ENCODE peak calls at places on chromosome 15, in four cellular contexts. I is OCI-LY7, N is GM10248, V is Peyer's patch. J is an unnamed sample.

GRCh38 chr15:39987831-39988230 is 51.1 kb downstream of the SRP14 start:
- DNase-seq in N (no peak), I (no peak), V (no peak), J (no peak)

GRCh38 chr15:69824075-69824876 is 273.4 kb downstream of the TLE3 start:
- DNase-seq in N (no peak), I (no peak), V (no peak), J (no peak)

GRCh38 chr15:64897345-64897985 is 14.2 kb upstream of the ANKDD1A start:
- DNase-seq in V (no peak), I (no peak), N (no peak), J (no peak)

GRCh38 chr15:60829416-60829815 is 350.5 kb upstream of the ICE2 start:
- DNase-seq in I (no peak), N (no peak), V (no peak), J (no peak)

GRCh38 chr15:52261498-52262242 is 33.9 kb downstream of the MYO5C start:
- DNase-seq in I (peak; percentile 77), V (no peak), N (peak; percentile 86), J (peak; percentile 36)

GRCh38 chr15:29568840-29569532 is 253.3 kb downstream of the TJP1 start:
- DNase-seq in I (peak; percentile 6), V (peak; percentile 63), N (no peak), J (no peak)

GRCh38 chr15:83854314-83854713 is 200.4 kb downstream of the ADAMTSL3 start:
- DNase-seq in I (no peak), N (no peak), V (no peak), J (no peak)

GRCh38 chr15:93865610-93866009 is 365.8 kb upstream of the MCTP2 start:
- DNase-seq in I (no peak), V (no peak), N (no peak), J (no peak)

GRCh38 chr15:68129072-68129471 is 75.0 kb downstream of the PIAS1 start:
- DNase-seq in V (no peak), I (no peak), N (no peak), J (no peak)

GRCh38 chr15:68819451-68820204 is 1.1 kb downstream of the ANP32A start:
- DNase-seq in V (peak; percentile 62), I (peak; percentile 58), N (no peak), J (peak; percentile 49)

GRCh38 chr15:77012868-77013267 is 17.9 kb downstream of the PSTPIP1 start:
- DNase-seq in V (no peak), I (no peak), N (peak; percentile 50), J (no peak)

GRCh38 chr15:40279437-40280141 is 3.3 kb downstream of the ANKRD63 start:
- DNase-seq in I (peak; percentile 52), V (peak; percentile 86), N (peak; percentile 82), J (peak; percentile 69)

GRCh38 chr15:89442671-89443307 is 53.6 kb downstream of the RHCG start:
- DNase-seq in I (peak; percentile 82), V (peak; percentile 62), N (peak; percentile 82), J (peak; percentile 29)

DNA sequence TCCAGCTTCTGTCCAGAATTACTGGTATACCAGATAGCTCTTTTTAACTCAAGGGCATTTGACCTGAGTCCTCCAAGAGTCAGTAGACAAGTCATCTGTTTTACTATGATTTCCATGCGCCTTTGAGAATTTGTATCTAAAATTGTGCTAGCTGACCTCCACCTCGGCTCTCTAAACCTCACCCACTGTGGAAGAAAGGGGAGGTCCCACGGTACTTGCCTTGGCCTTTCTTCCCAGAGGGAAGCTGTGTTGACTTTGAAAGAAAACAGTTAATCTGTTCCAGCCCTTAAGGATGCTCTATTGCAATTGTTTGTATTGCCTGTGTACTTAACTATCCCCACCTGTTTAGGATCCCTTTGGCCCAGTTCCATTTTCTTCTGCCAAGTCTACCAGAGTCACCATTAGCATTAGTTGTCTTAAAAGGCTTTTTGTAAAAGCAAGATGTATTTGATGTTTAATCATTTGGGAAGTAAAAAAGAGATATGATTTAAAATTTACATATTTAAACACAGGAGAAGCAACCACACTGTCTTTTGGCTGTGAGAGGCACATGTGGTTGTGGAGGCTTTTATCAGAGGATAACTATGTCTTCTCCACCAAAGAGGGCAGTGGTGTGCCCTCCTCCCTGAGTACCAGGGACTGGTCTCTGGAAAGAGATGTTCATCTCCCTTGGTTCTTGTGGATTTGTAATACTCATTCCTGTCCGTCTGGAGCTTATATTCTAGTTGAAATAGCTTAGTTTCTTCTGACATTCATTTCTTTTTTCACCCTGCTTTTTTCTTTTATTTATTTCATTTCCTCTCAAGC is 88.8 kb downstream of the CRTC3 start:
- DNase-seq in V (no peak), N (no peak), I (no peak), J (no peak)
- TF ChIP-seq CTCF in V (no peak), N (no peak), I (peak; percentile 32), J (no peak)

GRCh38 chr15:44033894-44034293 is 161.2 kb downstream of the FRMD5 start:
- DNase-seq in N (no peak), I (no peak), V (no peak), J (no peak)

GRCh38 chr15:44034334-44034733 is 160.7 kb downstream of the FRMD5 start:
- DNase-seq in I (no peak), N (no peak), V (no peak), J (no peak)

GRCh38 chr15:44028349-44028748 is 166.7 kb downstream of the FRMD5 start:
- DNase-seq in I (no peak), N (no peak), V (no peak), J (no peak)

GRCh38 chr15:44029003-44029402 is 166.1 kb downstream of the FRMD5 start:
- DNase-seq in N (no peak), I (no peak), V (no peak), J (no peak)

GRCh38 chr15:44029940-44030568 is 165.0 kb downstream of the FRMD5 start:
- DNase-seq in N (no peak), V (no peak), I (no peak), J (no peak)
- TF ChIP-seq CTCF in N (no peak), V (no peak), I (no peak), J (no peak)

DNA sequence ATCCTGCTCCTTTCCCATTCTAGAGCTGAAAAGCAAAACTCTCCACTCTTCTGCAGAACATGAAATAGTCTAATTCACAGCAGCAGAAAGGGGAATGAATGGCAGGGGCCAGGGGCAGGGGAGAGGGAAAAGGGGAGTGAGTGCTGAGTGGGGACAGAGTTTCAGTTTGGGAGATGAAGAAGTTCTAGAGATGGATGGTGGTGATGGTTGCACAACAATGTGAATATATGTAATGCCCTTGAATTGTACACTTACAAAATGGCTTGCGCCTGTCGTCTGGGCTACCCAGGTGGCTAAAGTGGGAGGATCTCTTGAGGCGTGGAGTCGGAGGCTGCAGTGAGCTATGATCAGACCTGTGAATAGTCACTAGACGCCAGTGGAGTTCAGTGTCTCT is 78.5 kb upstream of the MEF2A start:
- DNase-seq in N (no peak), I (no peak), V (no peak), J (no peak)
- TF ChIP-seq CTCF in N (no peak), I (no peak), V (no peak), J (no peak)

GRCh38 chr15:48520376-48521155 is 124.9 kb downstream of the FBN1 start:
- DNase-seq in N (no peak), V (no peak), I (no peak), J (no peak)
- TF ChIP-seq CTCF in N (no peak), V (no peak), I (no peak), J (no peak)

DNA sequence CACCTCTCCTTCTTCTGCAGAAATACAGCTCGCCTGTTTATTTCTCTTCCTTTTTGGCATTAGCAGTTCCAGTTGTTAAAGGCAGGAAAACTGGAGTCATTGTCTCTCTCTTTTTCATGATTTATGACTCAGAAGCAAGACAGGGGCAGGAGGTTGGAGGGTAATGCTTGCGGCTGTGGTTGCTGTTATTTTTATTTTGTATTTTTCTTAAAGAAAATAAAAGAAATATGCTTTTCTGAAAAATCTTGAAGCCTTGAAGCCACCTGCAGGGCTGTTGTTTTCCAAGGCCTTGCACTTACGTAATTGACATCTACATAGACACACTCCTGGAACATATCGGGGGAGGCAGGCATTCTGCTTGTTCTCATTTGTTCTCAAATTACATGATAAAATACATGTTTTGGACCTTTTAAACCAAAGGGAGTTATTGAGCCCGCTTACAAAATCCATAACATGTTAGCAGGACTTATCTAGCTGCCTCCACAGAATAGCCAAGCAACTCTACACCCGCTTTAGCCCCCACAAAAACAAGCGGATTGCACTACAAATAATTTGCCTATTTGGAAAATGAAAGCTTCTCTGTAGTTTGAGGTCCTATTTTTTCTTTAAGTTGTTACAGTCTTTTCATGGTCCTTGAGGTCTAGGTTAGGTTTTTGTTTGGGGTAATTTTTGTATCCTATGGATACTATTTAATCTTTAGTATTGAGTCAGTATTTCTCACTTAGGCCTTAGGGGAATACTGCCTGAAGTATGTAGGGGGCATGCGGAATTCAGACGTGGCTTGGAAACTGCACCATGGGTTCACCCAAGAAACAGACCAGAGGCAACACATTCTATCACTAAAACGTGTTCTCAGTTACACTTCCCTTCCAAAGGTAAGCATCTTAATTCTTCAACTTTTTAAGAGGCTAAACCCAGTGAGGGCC is 1004.5 kb upstream of the NR2F2 start:
- DNase-seq in I (no peak), V (no peak), N (no peak), J (no peak)
- TF ChIP-seq CTCF in I (no peak), V (no peak), N (no peak), J (no peak)

GRCh38 chr15:80727596-80727995 is 32.5 kb downstream of the ABHD17C start:
- DNase-seq in N (no peak), V (no peak), I (no peak), J (no peak)

GRCh38 chr15:80732818-80733217 is 37.7 kb downstream of the ABHD17C start:
- DNase-seq in I (no peak), N (no peak), V (no peak), J (no peak)

GRCh38 chr15:80730931-80731330 is 35.8 kb downstream of the ABHD17C start:
- DNase-seq in N (no peak), I (no peak), V (no peak), J (no peak)

GRCh38 chr15:80732148-80732547 is 37.0 kb downstream of the ABHD17C start:
- DNase-seq in I (no peak), V (no peak), N (no peak), J (no peak)

GRCh38 chr15:80730395-80730794 is 35.3 kb downstream of the ABHD17C start:
- DNase-seq in I (no peak), N (no peak), V (no peak), J (no peak)
- TF ChIP-seq CTCF in I (no peak), N (no peak), V (no peak), J (no peak)